ENCODE peak calls at places on chromosome 4, in four cellular contexts. U is HepG2, L is K562, D is GM12878. E is an unnamed sample.

GRCh38 chr4:89797117-89797516 is 39.8 kb downstream of the SNCA start:
- DNase-seq in U (no peak), L (no peak), D (no peak), E (no peak)

GRCh38 chr4:24930136-24930535 is 17.3 kb upstream of the CCDC149 start:
- DNase-seq in U (no peak), L (no peak), D (no peak), E (no peak)

GRCh38 chr4:145909331-145909730 is 29.3 kb downstream of the ZNF827 start:
- DNase-seq in U (no peak), L (peak; percentile 65), D (no peak), E (peak; percentile 20)

GRCh38 chr4:16582036-16582435 is 316.4 kb downstream of the LDB2 start:
- DNase-seq in U (no peak), L (no peak), D (no peak), E (no peak)

GRCh38 chr4:118034061-118034785 is at the start of gene NDST3:
- DNase-seq in U (peak; percentile 32), L (no peak), D (no peak), E (peak; percentile 81)

GRCh38 chr4:94452476-94453300 is 946 bp downstream of the PDLIM5 start:
- DNase-seq in U (peak; percentile 81), L (peak; percentile 59), D (no peak), E (peak; percentile 54)

GRCh38 chr4:42733380-42733779 is 76.5 kb upstream of the ATP8A1 start:
- DNase-seq in U (no peak), L (no peak), D (no peak), E (no peak)

GRCh38 chr4:114603455-114603854 is 4.8 kb downstream of the UGT8 start:
- DNase-seq in U (no peak), L (no peak), D (peak; percentile 72), E (no peak)

GRCh38 chr4:6674500-6675149 is 19.1 kb upstream of the S100P start:
- DNase-seq in U (peak; percentile 60), L (peak; percentile 64), D (peak; percentile 45), E (peak; percentile 62)

GRCh38 chr4:143406523-143406922 is 69.8 kb downstream of the GAB1 start:
- DNase-seq in U (peak; percentile 4), L (peak; percentile 20), D (no peak), E (no peak)
- TF ChIP-seq ZBTB33 in U (no peak), L (no peak), D (no peak), E (no peak)

GRCh38 chr4:47786958-47787370 is 50.9 kb downstream of the CORIN start:
- DNase-seq in U (peak; percentile 67), L (no peak), D (peak; percentile 46), E (no peak)
- TF ChIP-seq NFIC in U (peak; percentile 83), L (no peak), D (peak; percentile 74), E (no peak)

GRCh38 chr4:65416875-65417274 is 253.4 kb downstream of the EPHA5 start:
- DNase-seq in U (no peak), L (no peak), D (no peak), E (no peak)
- TF ChIP-seq ZBTB33 in U (no peak), L (no peak), D (no peak), E (no peak)

DNA sequence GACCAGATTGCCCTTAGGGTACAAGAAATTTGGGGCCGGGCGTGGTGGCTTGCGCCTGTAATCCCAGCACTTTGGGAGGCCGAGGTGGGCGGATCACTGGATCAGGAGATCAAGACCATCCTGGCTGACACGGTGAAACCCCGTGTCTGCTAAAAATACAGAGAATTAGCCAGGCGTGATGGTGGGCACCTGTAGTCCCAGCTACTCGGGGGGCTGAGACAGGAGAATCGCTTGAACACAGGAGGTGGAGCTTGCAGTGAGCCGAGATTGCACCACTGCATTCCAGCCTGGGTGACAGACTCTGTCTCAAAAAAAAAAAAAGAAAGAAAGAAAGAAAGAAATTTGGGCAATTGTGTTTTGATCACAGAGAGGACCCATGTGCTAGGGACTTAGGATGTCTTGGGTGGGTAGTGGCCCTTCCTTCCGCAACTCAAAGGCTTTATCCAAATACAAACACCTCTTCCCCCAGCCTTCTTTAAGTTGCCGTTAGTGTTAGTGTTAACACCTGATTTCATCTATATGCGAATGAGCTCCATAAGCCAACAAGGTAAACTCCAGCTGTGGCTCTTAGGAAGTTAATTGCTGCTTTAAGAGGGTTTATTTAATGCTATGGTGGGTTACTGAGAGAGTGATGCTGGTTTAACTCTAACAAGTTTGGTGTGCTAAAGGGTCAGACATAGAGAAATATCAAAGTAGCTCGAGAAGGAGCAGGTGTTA is 8.6 kb upstream of the CCDC110 start:
- DNase-seq in U (no peak), L (no peak), D (no peak), E (no peak)
- TF ChIP-seq NFIC in U (no peak), L (no peak), D (no peak), E (no peak)

E was measured in SK-N-SH.